ENCODE peak calls at places on chromosome 1, in ten cellular contexts. One of them, this sample, is unnamed.

GRCh38 chr1:100785399-100786082 is 66.0 kb downstream of the VCAM1 start:
- DNase-seq in AG04450: no peak
- DNase-seq in heart right ventricle: no peak
- DNase-seq in H9: no peak
- DNase-seq in neural progenitor cell: no peak
- DNase-seq in left lung: no peak
- DNase-seq in right cardiac atrium: no peak
- DNase-seq in lung: no peak
- DNase-seq in IMR-90: peak; percentile 74
- DNase-seq in CD8-positive, alpha-beta memory T cell: no peak
- DNase-seq in this sample: no peak

GRCh38 chr1:159079518-159079917 is 3.0 kb upstream of the AIM2 start:
- DNase-seq in heart right ventricle: no peak
- DNase-seq in H9: no peak
- DNase-seq in right cardiac atrium: no peak
- DNase-seq in left lung: no peak
- DNase-seq in lung: no peak
- DNase-seq in IMR-90: no peak
- DNase-seq in CD8-positive, alpha-beta memory T cell: no peak
- DNase-seq in neural progenitor cell: no peak
- DNase-seq in AG04450: no peak
- DNase-seq in this sample: no peak

GRCh38 chr1:234659538-234659937 is 49.6 kb upstream of the IRF2BP2 start:
- DNase-seq in H9: no peak
- DNase-seq in CD8-positive, alpha-beta memory T cell: no peak
- DNase-seq in AG04450: peak; percentile 32
- DNase-seq in IMR-90: peak; percentile 89
- DNase-seq in heart right ventricle: no peak
- DNase-seq in lung: no peak
- DNase-seq in right cardiac atrium: no peak
- DNase-seq in left lung: no peak
- DNase-seq in neural progenitor cell: no peak
- DNase-seq in this sample: no peak

GRCh38 chr1:6330410-6330827 is 63.1 kb downstream of the ACOT7 start:
- DNase-seq in IMR-90: peak; percentile 82
- DNase-seq in neural progenitor cell: no peak
- DNase-seq in H9: no peak
- DNase-seq in AG04450: peak; percentile 49
- DNase-seq in heart right ventricle: no peak
- DNase-seq in CD8-positive, alpha-beta memory T cell: no peak
- DNase-seq in left lung: no peak
- DNase-seq in right cardiac atrium: no peak
- DNase-seq in lung: no peak
- DNase-seq in this sample: no peak

GRCh38 chr1:43536196-43536863 is 5.6 kb downstream of the PTPRF start:
- DNase-seq in IMR-90: no peak
- DNase-seq in AG04450: no peak
- DNase-seq in neural progenitor cell: no peak
- DNase-seq in CD8-positive, alpha-beta memory T cell: peak; percentile 31
- DNase-seq in heart right ventricle: no peak
- DNase-seq in lung: no peak
- DNase-seq in right cardiac atrium: no peak
- DNase-seq in left lung: peak; percentile 68
- DNase-seq in H9: no peak
- DNase-seq in this sample: no peak

GRCh38 chr1:30196872-30197615 is 526.3 kb downstream of the MATN1 start:
- DNase-seq in heart right ventricle: no peak
- DNase-seq in neural progenitor cell: no peak
- DNase-seq in right cardiac atrium: no peak
- DNase-seq in H9: no peak
- DNase-seq in CD8-positive, alpha-beta memory T cell: no peak
- DNase-seq in IMR-90: no peak
- DNase-seq in left lung: no peak
- DNase-seq in lung: peak; percentile 23
- DNase-seq in AG04450: no peak
- DNase-seq in this sample: no peak

GRCh38 chr1:183454377-183454776 is 17.9 kb upstream of the SMG7 start:
- DNase-seq in left lung: no peak
- DNase-seq in AG04450: no peak
- DNase-seq in lung: no peak
- DNase-seq in neural progenitor cell: no peak
- DNase-seq in IMR-90: no peak
- DNase-seq in CD8-positive, alpha-beta memory T cell: no peak
- DNase-seq in right cardiac atrium: no peak
- DNase-seq in H9: no peak
- DNase-seq in heart right ventricle: no peak
- DNase-seq in this sample: no peak

GRCh38 chr1:47846981-47847380 is 150.2 kb downstream of the TRABD2B start:
- DNase-seq in neural progenitor cell: no peak
- DNase-seq in heart right ventricle: no peak
- DNase-seq in right cardiac atrium: no peak
- DNase-seq in AG04450: no peak
- DNase-seq in CD8-positive, alpha-beta memory T cell: no peak
- DNase-seq in IMR-90: no peak
- DNase-seq in left lung: no peak
- DNase-seq in H9: no peak
- DNase-seq in lung: no peak
- DNase-seq in this sample: no peak

GRCh38 chr1:32972814-32973428 is 8.3 kb upstream of the RNF19B start:
- DNase-seq in lung: peak; percentile 66
- DNase-seq in neural progenitor cell: peak; percentile 91
- DNase-seq in right cardiac atrium: peak; percentile 81
- DNase-seq in CD8-positive, alpha-beta memory T cell: no peak
- DNase-seq in AG04450: no peak
- DNase-seq in H9: peak; percentile 91
- DNase-seq in heart right ventricle: peak; percentile 50
- DNase-seq in left lung: peak; percentile 90
- DNase-seq in IMR-90: peak; percentile 45
- DNase-seq in this sample: no peak

GRCh38 chr1:31412732-31413404 is at the start of gene SERINC2:
- DNase-seq in right cardiac atrium: no peak
- DNase-seq in H9: peak; percentile 69
- DNase-seq in IMR-90: no peak
- DNase-seq in neural progenitor cell: peak; percentile 68
- DNase-seq in CD8-positive, alpha-beta memory T cell: no peak
- DNase-seq in left lung: peak; percentile 85
- DNase-seq in AG04450: no peak
- DNase-seq in lung: no peak
- DNase-seq in heart right ventricle: no peak
- DNase-seq in this sample: no peak

GRCh38 chr1:87706779-87707228 is 378.1 kb downstream of the LMO4 start:
- DNase-seq in right cardiac atrium: no peak
- DNase-seq in AG04450: no peak
- DNase-seq in heart right ventricle: no peak
- DNase-seq in CD8-positive, alpha-beta memory T cell: no peak
- DNase-seq in left lung: no peak
- DNase-seq in neural progenitor cell: no peak
- DNase-seq in H9: no peak
- DNase-seq in IMR-90: peak; percentile 48
- DNase-seq in lung: no peak
- DNase-seq in this sample: no peak

GRCh38 chr1:162554258-162554657 is 7.3 kb upstream of the UAP1 start:
- DNase-seq in right cardiac atrium: no peak
- DNase-seq in neural progenitor cell: no peak
- DNase-seq in CD8-positive, alpha-beta memory T cell: no peak
- DNase-seq in lung: no peak
- DNase-seq in left lung: no peak
- DNase-seq in AG04450: no peak
- DNase-seq in IMR-90: peak; percentile 10
- DNase-seq in heart right ventricle: no peak
- DNase-seq in H9: no peak
- DNase-seq in this sample: no peak

GRCh38 chr1:230641346-230641745 is 935 bp upstream of the COG2 start:
- DNase-seq in CD8-positive, alpha-beta memory T cell: no peak
- DNase-seq in H9: no peak
- DNase-seq in lung: no peak
- DNase-seq in neural progenitor cell: no peak
- DNase-seq in right cardiac atrium: no peak
- DNase-seq in AG04450: no peak
- DNase-seq in IMR-90: peak; percentile 9
- DNase-seq in heart right ventricle: no peak
- DNase-seq in left lung: no peak
- DNase-seq in this sample: no peak

DNA sequence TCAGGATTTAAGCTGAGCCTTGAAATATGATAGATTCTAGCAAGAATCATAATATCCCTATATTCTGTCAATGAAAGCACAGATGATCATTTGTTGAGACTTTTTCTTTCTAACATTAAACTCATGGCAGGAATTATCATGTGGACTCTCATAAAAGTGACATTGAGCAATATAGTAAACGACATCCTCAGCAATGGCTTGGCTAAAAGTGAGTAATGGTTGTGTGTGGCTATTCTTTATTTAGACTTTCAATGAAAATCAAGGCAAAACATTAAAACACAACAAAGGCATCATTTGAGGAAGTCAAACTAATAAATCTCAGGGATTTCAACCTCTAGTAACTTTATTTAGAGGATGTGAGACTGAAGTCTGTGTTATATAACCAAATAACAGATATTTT is 257.8 kb upstream of the ADGRL4 start:
- DNase-seq in H9: no peak
- DNase-seq in heart right ventricle: no peak
- DNase-seq in IMR-90: no peak
- DNase-seq in left lung: no peak
- DNase-seq in CD8-positive, alpha-beta memory T cell: no peak
- DNase-seq in AG04450: no peak
- DNase-seq in right cardiac atrium: no peak
- DNase-seq in lung: no peak
- DNase-seq in neural progenitor cell: no peak
- DNase-seq in this sample: no peak
- H3K9me3 ChIP-seq in H9: no peaks in the 10 kb centered on the region
- H3K9me3 ChIP-seq in heart right ventricle: no peaks in the 10 kb centered on the region
- H3K9me3 ChIP-seq in IMR-90: no peaks in the 10 kb centered on the region
- H3K9me3 ChIP-seq in left lung: no peaks in the 10 kb centered on the region
- H3K9me3 ChIP-seq in CD8-positive, alpha-beta memory T cell: no peaks in the 10 kb centered on the region
- H3K9me3 ChIP-seq in AG04450: no peaks in the 10 kb centered on the region
- H3K9me3 ChIP-seq in right cardiac atrium: no peaks in the 10 kb centered on the region
- H3K9me3 ChIP-seq in lung: no peaks in the 10 kb centered on the region
- H3K9me3 ChIP-seq in neural progenitor cell: no peaks in the 10 kb centered on the region
- H3K9me3 ChIP-seq in this sample: no peaks in the 10 kb centered on the region

GRCh38 chr1:152411144-152411543 is 2.9 kb downstream of the CRNN start:
- DNase-seq in AG04450: no peak
- DNase-seq in CD8-positive, alpha-beta memory T cell: no peak
- DNase-seq in right cardiac atrium: no peak
- DNase-seq in left lung: no peak
- DNase-seq in neural progenitor cell: no peak
- DNase-seq in H9: no peak
- DNase-seq in lung: no peak
- DNase-seq in IMR-90: no peak
- DNase-seq in heart right ventricle: no peak
- DNase-seq in this sample: no peak
- H3K9me3 ChIP-seq in AG04450: peaks cover 28% of the 10 kb centered on the region
- H3K9me3 ChIP-seq in CD8-positive, alpha-beta memory T cell: no peaks in the 10 kb centered on the region
- H3K9me3 ChIP-seq in right cardiac atrium: no peaks in the 10 kb centered on the region
- H3K9me3 ChIP-seq in left lung: no peaks in the 10 kb centered on the region
- H3K9me3 ChIP-seq in neural progenitor cell: peaks cover 7% of the 10 kb centered on the region
- H3K9me3 ChIP-seq in H9: peaks cover 96% of the 10 kb centered on the region
- H3K9me3 ChIP-seq in lung: no peaks in the 10 kb centered on the region
- H3K9me3 ChIP-seq in IMR-90: no peaks in the 10 kb centered on the region
- H3K9me3 ChIP-seq in heart right ventricle: no peaks in the 10 kb centered on the region
- H3K9me3 ChIP-seq in this sample: no peaks in the 10 kb centered on the region

GRCh38 chr1:4362314-4363044 is 291.9 kb upstream of the AJAP1 start:
- DNase-seq in CD8-positive, alpha-beta memory T cell: no peak
- DNase-seq in heart right ventricle: no peak
- DNase-seq in lung: no peak
- DNase-seq in neural progenitor cell: no peak
- DNase-seq in left lung: no peak
- DNase-seq in AG04450: no peak
- DNase-seq in H9: no peak
- DNase-seq in IMR-90: no peak
- DNase-seq in right cardiac atrium: no peak
- DNase-seq in this sample: no peak
- H3K9me3 ChIP-seq in CD8-positive, alpha-beta memory T cell: no peaks in the 10 kb centered on the region
- H3K9me3 ChIP-seq in heart right ventricle: no peaks in the 10 kb centered on the region
- H3K9me3 ChIP-seq in lung: peaks cover 5% of the 10 kb centered on the region
- H3K9me3 ChIP-seq in neural progenitor cell: no peaks in the 10 kb centered on the region
- H3K9me3 ChIP-seq in left lung: no peaks in the 10 kb centered on the region
- H3K9me3 ChIP-seq in AG04450: peaks cover 82% of the 10 kb centered on the region
- H3K9me3 ChIP-seq in H9: no peaks in the 10 kb centered on the region
- H3K9me3 ChIP-seq in IMR-90: peaks cover 53% of the 10 kb centered on the region
- H3K9me3 ChIP-seq in right cardiac atrium: peaks cover 2% of the 10 kb centered on the region
- H3K9me3 ChIP-seq in this sample: no peaks in the 10 kb centered on the region

GRCh38 chr1:227586733-227587132 is 23.4 kb downstream of the ZNF678 start:
- DNase-seq in CD8-positive, alpha-beta memory T cell: no peak
- DNase-seq in AG04450: no peak
- DNase-seq in lung: no peak
- DNase-seq in H9: no peak
- DNase-seq in IMR-90: no peak
- DNase-seq in left lung: no peak
- DNase-seq in heart right ventricle: no peak
- DNase-seq in neural progenitor cell: peak; percentile 27
- DNase-seq in right cardiac atrium: no peak
- DNase-seq in this sample: no peak
- H3K9me3 ChIP-seq in CD8-positive, alpha-beta memory T cell: no peaks in the 10 kb centered on the region
- H3K9me3 ChIP-seq in AG04450: peaks cover 4% of the 10 kb centered on the region
- H3K9me3 ChIP-seq in lung: peaks cover 16% of the 10 kb centered on the region
- H3K9me3 ChIP-seq in H9: no peaks in the 10 kb centered on the region
- H3K9me3 ChIP-seq in IMR-90: peaks cover 5% of the 10 kb centered on the region
- H3K9me3 ChIP-seq in left lung: no peaks in the 10 kb centered on the region
- H3K9me3 ChIP-seq in heart right ventricle: no peaks in the 10 kb centered on the region
- H3K9me3 ChIP-seq in neural progenitor cell: peaks cover 16% of the 10 kb centered on the region
- H3K9me3 ChIP-seq in right cardiac atrium: no peaks in the 10 kb centered on the region
- H3K9me3 ChIP-seq in this sample: peaks cover 20% of the 10 kb centered on the region

DNA sequence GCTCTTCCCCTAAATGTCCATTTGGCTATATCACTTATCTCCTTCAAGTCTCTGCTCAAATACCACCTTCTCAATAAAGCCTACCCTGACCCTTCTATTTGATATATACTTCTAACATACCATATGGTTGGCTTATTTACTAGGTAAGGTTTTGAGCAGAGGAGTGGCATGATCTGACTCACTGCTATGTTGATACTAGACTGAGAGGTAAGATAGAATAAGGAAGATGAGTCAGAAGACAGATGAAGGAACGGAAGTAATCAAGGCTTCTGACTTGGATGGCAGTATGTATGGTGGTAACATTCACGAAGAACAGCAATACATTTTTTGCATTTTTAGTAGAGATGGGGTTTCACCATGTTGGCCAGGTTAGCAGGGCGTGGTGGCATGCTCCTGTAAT is 4.8 kb upstream of the HRNR start:
- DNase-seq in CD8-positive, alpha-beta memory T cell: no peak
- DNase-seq in IMR-90: no peak
- DNase-seq in lung: no peak
- DNase-seq in neural progenitor cell: no peak
- DNase-seq in heart right ventricle: no peak
- DNase-seq in left lung: no peak
- DNase-seq in AG04450: no peak
- DNase-seq in right cardiac atrium: no peak
- DNase-seq in H9: no peak
- DNase-seq in this sample: no peak
- H3K9me3 ChIP-seq in CD8-positive, alpha-beta memory T cell: no peaks in the 10 kb centered on the region
- H3K9me3 ChIP-seq in IMR-90: no peaks in the 10 kb centered on the region
- H3K9me3 ChIP-seq in lung: no peaks in the 10 kb centered on the region
- H3K9me3 ChIP-seq in neural progenitor cell: peaks cover 34% of the 10 kb centered on the region
- H3K9me3 ChIP-seq in heart right ventricle: no peaks in the 10 kb centered on the region
- H3K9me3 ChIP-seq in left lung: no peaks in the 10 kb centered on the region
- H3K9me3 ChIP-seq in AG04450: no peaks in the 10 kb centered on the region
- H3K9me3 ChIP-seq in right cardiac atrium: no peaks in the 10 kb centered on the region
- H3K9me3 ChIP-seq in H9: peaks cover 49% of the 10 kb centered on the region
- H3K9me3 ChIP-seq in this sample: no peaks in the 10 kb centered on the region

This sample was measured in CD4-positive, CD25-positive, alpha-beta regulatory T cell.